ENCODE peak calls at places on chromosomes 11 and 22, in six cellular contexts. Y is ovary, Z is IMR-90, E is sigmoid colon, V is GM12891, L is transverse colon. R is an unnamed sample.

GRCh38 chr11:48088682-48089050 is 108.3 kb downstream of the PTPRJ start:
- DNase-seq in L (no peak), E (no peak), V (no peak), Y (no peak), Z (no peak), R (no peak)

GRCh38 chr11:105152556-105152955 is 13.0 kb upstream of the CARD18 start:
- DNase-seq in L (no peak), V (no peak), E (no peak), Z (no peak), Y (no peak), R (no peak)

GRCh38 chr11:133181066-133181465 is 351.2 kb downstream of the OPCML start:
- DNase-seq in Z (no peak), L (no peak), V (no peak), Y (no peak), E (no peak), R (no peak)

GRCh38 chr11:48098024-48098423 is 117.7 kb downstream of the PTPRJ start:
- DNase-seq in L (no peak), V (no peak), Y (no peak), Z (no peak), E (no peak), R (no peak)

GRCh38 chr11:134224710-134225662 is 515 bp downstream of the VPS26B start:
- DNase-seq in E (peak), Z (peak), Y (peak), L (peak), V (no peak), R (no peak)

GRCh38 chr11:120128392-120129172 is 9.3 kb downstream of the TRIM29 start:
- DNase-seq in V (no peak), Y (no peak), Z (peak), L (peak), E (peak), R (peak)

GRCh38 chr11:113556036-113556435 is 80.8 kb upstream of the DRD2 start:
- DNase-seq in Y (no peak), E (no peak), L (no peak), V (no peak), Z (no peak), R (no peak)

GRCh38 chr11:82906236-82906635 is 4.7 kb downstream of the DDIAS start:
- DNase-seq in E (no peak), Z (peak), L (no peak), V (no peak), Y (no peak), R (no peak)

GRCh38 chr11:285021-285893 is 3.7 kb upstream of the PGGHG start:
- DNase-seq in Z (no peak), Y (no peak), L (no peak), E (peak), V (peak), R (peak)

GRCh38 chr11:20201231-20201630 is 41.0 kb upstream of the DBX1 start:
- DNase-seq in L (no peak), V (no peak), Y (no peak), Z (no peak), E (no peak), R (no peak)

GRCh38 chr22:40193429-40194421 is 16.0 kb downstream of the TNRC6B start:
- DNase-seq in L (no peak), E (no peak), V (no peak), Z (peak), Y (no peak), R (no peak)

GRCh38 chr11:16000065-16000464 is 356.3 kb downstream of the SOX6 start:
- DNase-seq in E (no peak), Z (peak), V (no peak), Y (no peak), L (no peak), R (no peak)

GRCh38 chr22:50299724-50300619 is 7.5 kb downstream of the PLXNB2 start:
- DNase-seq in E (no peak), Z (no peak), L (peak), Y (no peak), V (no peak), R (no peak)

GRCh38 chr11:134374171-134374570 is 37.9 kb downstream of the B3GAT1 start:
- DNase-seq in E (peak), Y (no peak), Z (no peak), V (no peak), L (no peak), R (no peak)

GRCh38 chr22:50465066-50465465 is 9.8 kb downstream of the SBF1 start:
- DNase-seq in L (no peak), E (no peak), Y (no peak), Z (no peak), V (no peak), R (no peak)

GRCh38 chr11:68314886-68315580 is 2.6 kb downstream of the LRP5 start:
- DNase-seq in E (no peak), Y (peak), Z (peak), V (no peak), L (peak), R (no peak)
- TF ChIP-seq POLR2A in E (no peak), Y (no peak), Z (no peak), V (no peak), L (peak), R (no peak)

DNA sequence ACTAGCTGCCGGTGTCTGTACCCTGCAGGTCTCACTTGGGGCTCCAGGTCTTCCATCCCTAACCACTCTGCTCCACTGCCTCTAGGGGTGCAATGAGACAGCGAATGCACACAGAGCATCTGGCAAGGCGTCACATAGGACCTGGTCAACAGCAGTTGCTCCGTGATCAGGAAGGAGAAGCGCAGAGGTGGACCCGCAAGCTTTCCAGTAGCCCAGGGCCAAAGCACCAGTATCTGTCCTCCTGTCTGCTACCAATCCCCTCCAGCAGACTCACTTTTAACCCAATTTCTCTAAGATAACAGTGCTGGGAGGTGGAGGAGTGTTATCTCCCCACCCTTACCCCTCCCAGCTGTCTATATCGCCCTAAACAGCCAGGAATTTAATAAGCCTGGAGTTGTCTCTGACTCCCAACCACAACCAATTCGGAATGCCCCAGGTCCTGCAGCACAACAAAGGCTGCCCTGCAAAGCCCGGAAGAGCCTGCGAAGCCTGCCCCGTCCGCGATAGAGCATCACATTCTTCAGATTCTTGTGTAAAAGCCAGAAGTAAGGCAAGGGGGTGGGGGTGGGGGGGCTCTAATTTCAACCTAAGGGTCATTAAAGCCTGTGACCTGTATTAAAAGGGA is 19.3 kb downstream of the MYH9 start:
- DNase-seq in E (no peak), Y (no peak), Z (peak), V (no peak), L (no peak), R (no peak)
- TF ChIP-seq POLR2A in E (no peak), Y (no peak), Z (no peak), V (no peak), L (no peak), R (no peak)

GRCh38 chr11:67391304-67392181 is at the start of gene RAD9A:
- DNase-seq in E (peak), L (peak), V (peak), Y (peak), Z (peak), R (peak)
- TF ChIP-seq POLR2A in E (peak), L (peak), V (no peak), Y (peak), Z (peak), R (peak)

DNA sequence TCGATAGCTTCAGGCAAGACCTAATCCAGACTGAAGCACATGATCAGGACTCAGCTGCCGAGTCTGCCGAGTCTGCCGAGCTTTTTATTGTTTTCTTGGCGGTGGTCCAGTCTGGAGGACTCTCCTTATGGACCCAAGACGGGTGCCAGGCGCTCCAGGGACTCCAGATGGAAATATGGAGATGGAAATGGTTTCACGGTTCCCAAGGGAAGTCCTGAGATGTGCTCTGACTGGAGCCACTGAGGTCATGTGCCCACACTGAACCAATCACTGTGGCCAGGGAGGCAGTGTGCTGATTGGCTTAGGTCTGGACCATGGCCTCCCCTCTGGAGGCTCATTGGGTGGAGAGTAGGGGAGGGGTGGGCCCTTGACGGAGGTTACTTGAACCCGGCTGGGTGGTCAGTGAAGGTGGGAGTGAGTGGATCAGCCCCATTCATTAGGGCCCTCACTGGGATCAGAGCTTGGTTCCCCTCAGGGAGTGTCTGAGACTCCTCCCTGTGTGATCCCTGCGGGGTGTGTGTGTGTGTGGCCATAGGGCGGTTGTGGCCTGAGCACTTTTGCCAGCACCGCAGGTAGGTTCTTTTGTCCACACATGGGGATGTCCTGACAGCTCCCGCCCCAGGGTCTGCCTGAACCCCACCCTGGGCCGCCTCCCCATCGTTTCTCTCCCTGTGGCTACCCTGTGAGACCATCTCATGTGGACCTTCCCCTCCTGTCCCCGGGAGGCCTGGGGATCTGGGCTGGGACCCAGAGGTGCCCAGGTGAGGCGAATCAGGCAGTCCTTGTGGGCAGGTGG is 14.0 kb downstream of the RPS6KA4 start:
- DNase-seq in Y (no peak), Z (no peak), E (no peak), V (no peak), L (no peak), R (no peak)
- TF ChIP-seq POLR2A in Y (no peak), Z (no peak), E (no peak), V (no peak), L (no peak), R (no peak)

GRCh38 chr11:130002352-130002845 is at the start of gene PRDM10:
- DNase-seq in L (peak), V (peak), E (peak), Y (peak), Z (peak), R (peak)
- TF ChIP-seq POLR2A in L (no peak), V (peak), E (no peak), Y (peak), Z (no peak), R (peak)

GRCh38 chr11:44205358-44205757 is 104.6 kb downstream of the ALX4 start:
- DNase-seq in Z (no peak), L (no peak), Y (no peak), V (no peak), E (no peak), R (no peak)
- TF ChIP-seq POLR2A in Z (no peak), L (no peak), Y (no peak), V (no peak), E (no peak), R (no peak)

GRCh38 chr11:78402842-78403241 is 14.8 kb downstream of the GAB2 start:
- DNase-seq in Y (no peak), L (no peak), E (no peak), V (no peak), Z (no peak), R (no peak)
- TF ChIP-seq POLR2A in Y (no peak), L (no peak), E (no peak), V (no peak), Z (no peak), R (no peak)